ENCODE peak calls at places on chromosomes 7 and 10, in six cellular contexts. W, C, S, Y, E and X are unnamed samples.

GRCh38 chr10:3077940-3078630 is 10.7 kb downstream of the PFKP start:
- DNase-seq in Y (peak; percentile 58), S (no peak), C (no peak), W (no peak), E (no peak), X (no peak)

GRCh38 chr10:13842119-13842518 is 255.4 kb downstream of the PRPF18 start:
- DNase-seq in E (no peak), Y (no peak), S (no peak), C (no peak), W (no peak), X (no peak)

GRCh38 chr10:127418536-127419168 is 130.5 kb upstream of the NPS start:
- DNase-seq in E (no peak), C (no peak), W (no peak), Y (no peak), S (no peak), X (no peak)

GRCh38 chr7:151375530-151376217 is 34.1 kb downstream of the NUB1 start:
- DNase-seq in W (no peak), Y (no peak), E (no peak), C (no peak), S (no peak), X (no peak)

GRCh38 chr7:92602352-92603088 is 12.3 kb upstream of the FAM133B start:
- DNase-seq in S (peak; percentile 40), W (peak; percentile 66), Y (no peak), C (no peak), E (no peak), X (no peak)

GRCh38 chr7:131109757-131110293 is 217.9 kb upstream of the MKLN1 start:
- DNase-seq in S (peak; percentile 60), C (no peak), Y (peak; percentile 59), E (peak; percentile 73), W (peak; percentile 87), X (no peak)

GRCh38 chr10:63105811-63106755 is 27.0 kb upstream of the NRBF2 start:
- DNase-seq in W (peak; percentile 65), Y (no peak), E (no peak), C (no peak), S (no peak), X (no peak)

GRCh38 chr10:94902570-94902969 is 35.9 kb upstream of the CYP2C9 start:
- DNase-seq in C (no peak), W (no peak), S (no peak), E (no peak), Y (no peak), X (no peak)

GRCh38 chr7:286278-286677 is 3.7 kb upstream of the FOXL3 start:
- DNase-seq in C (no peak), S (no peak), W (no peak), Y (no peak), E (no peak), X (no peak)

GRCh38 chr7:2870471-2870941 is 26.4 kb upstream of the GNA12 start:
- DNase-seq in S (peak; percentile 80), Y (no peak), C (no peak), W (peak; percentile 61), E (peak; percentile 47), X (no peak)

GRCh38 chr10:4068255-4069028 is 283.4 kb upstream of the KLF6 start:
- DNase-seq in C (no peak), E (no peak), Y (no peak), S (no peak), W (peak; percentile 11), X (no peak)

GRCh38 chr7:155862516-155863257 is 50.4 kb upstream of the SHH start:
- DNase-seq in W (no peak), S (no peak), Y (no peak), C (no peak), E (no peak), X (no peak)

GRCh38 chr10:49741108-49741995 is 20.8 kb downstream of the OGDHL start:
- DNase-seq in W (peak; percentile 1), Y (no peak), C (no peak), E (no peak), S (no peak), X (no peak)

GRCh38 chr10:69358148-69358795 is 58.4 kb downstream of the TACR2 start:
- DNase-seq in E (no peak), S (no peak), Y (no peak), C (no peak), W (no peak), X (no peak)

GRCh38 chr7:142808802-142809583 is 38.2 kb downstream of the PRSS2 start:
- DNase-seq in Y (no peak), S (no peak), C (no peak), W (no peak), E (peak; percentile 90), X (no peak)

GRCh38 chr10:77801474-77802238 is 124.9 kb downstream of the DLG5 start:
- DNase-seq in S (peak; percentile 29), C (no peak), E (peak; percentile 38), Y (no peak), W (peak; percentile 12), X (no peak)

GRCh38 chr10:62853710-62854109 is 37.5 kb upstream of the EGR2 start:
- DNase-seq in S (peak; percentile 92), Y (no peak), W (no peak), C (no peak), E (no peak), X (no peak)

GRCh38 chr10:3853547-3853989 is 68.6 kb upstream of the KLF6 start:
- DNase-seq in C (no peak), S (no peak), E (no peak), W (peak; percentile 32), Y (no peak), X (no peak)

GRCh38 chr7:381211-382117 is 91.5 kb downstream of the FOXL3 start:
- DNase-seq in E (peak; percentile 32), Y (no peak), S (no peak), W (no peak), C (no peak), X (no peak)

GRCh38 chr10:27679996-27680395 is 65.6 kb downstream of the MKX start:
- DNase-seq in S (no peak), Y (no peak), E (no peak), W (no peak), C (no peak), X (no peak)

GRCh38 chr10:76336213-76336963 is 905.0 kb downstream of the LRMDA start:
- DNase-seq in W (no peak), C (no peak), Y (peak; percentile 28), S (no peak), E (no peak), X (no peak)

GRCh38 chr7:158574308-158575036 is 13.2 kb downstream of the PTPRN2 start:
- DNase-seq in E (no peak), W (no peak), C (no peak), Y (no peak), S (no peak), X (no peak)

GRCh38 chr10:104333037-104333727 is 5.1 kb downstream of the ITPRIP start:
- DNase-seq in W (no peak), E (peak; percentile 25), Y (no peak), C (no peak), S (no peak), X (no peak)

GRCh38 chr10:8766899-8767298 is 712.4 kb downstream of the GATA3 start:
- DNase-seq in W (no peak), E (no peak), Y (no peak), C (no peak), S (no peak), X (no peak)

GRCh38 chr10:44965651-44966097 is 6.1 kb downstream of the RASSF4 start:
- DNase-seq in C (no peak), S (no peak), W (no peak), E (peak; percentile 21), Y (no peak), X (no peak)

GRCh38 chr7:22662031-22662430 is 65.0 kb upstream of the IL6 start:
- DNase-seq in W (no peak), C (no peak), E (no peak), Y (no peak), S (peak; percentile 55), X (no peak)

GRCh38 chr7:45197461-45197860 is 39.9 kb downstream of the RAMP3 start:
- DNase-seq in Y (no peak), S (no peak), C (no peak), W (no peak), E (no peak), X (no peak)

GRCh38 chr10:117504601-117505000 is 37.9 kb upstream of the EMX2 start:
- DNase-seq in Y (no peak), E (no peak), S (no peak), C (no peak), W (no peak), X (no peak)

GRCh38 chr7:38451840-38452239 is 178.4 kb upstream of the TARP start:
- DNase-seq in C (no peak), Y (no peak), S (no peak), W (peak; percentile 50), E (no peak), X (no peak)

GRCh38 chr10:91247360-91248111 is 27.1 kb downstream of the PCGF5 start:
- DNase-seq in S (no peak), Y (no peak), W (peak; percentile 69), E (no peak), C (no peak), X (peak; percentile 12)

GRCh38 chr10:73758704-73759511 is 14.7 kb downstream of the SEC24C start:
- DNase-seq in W (no peak), S (no peak), E (no peak), Y (no peak), C (no peak), X (no peak)

GRCh38 chr7:14195896-14196295 is 206.4 kb upstream of the ETV1 start:
- DNase-seq in W (no peak), Y (no peak), S (no peak), E (no peak), C (no peak), X (no peak)